ENCODE peak calls at places on chromosomes 7 and 10, in nine cellular contexts. H, O, S, F, I, E, W, P and Y are unnamed samples. For H3K4me1, the result is how much of the 10 kb centered on the place peaks cover.

GRCh38 chr10:14540611-14541010 is 209.9 kb upstream of the FRMD4A start:
- DNase-seq in H (no peak), O (no peak), S (no peak), F (no peak), I (no peak), E (no peak), W (no peak), P (no peak), Y (no peak)

GRCh38 chr7:84354030-84354429 is 159.4 kb upstream of the SEMA3A start:
- DNase-seq in H (no peak), O (no peak), S (no peak), F (no peak), I (no peak), E (no peak), W (no peak), P (no peak), Y (no peak)

GRCh38 chr10:36066850-36067249 is 424.8 kb upstream of the FZD8 start:
- DNase-seq in H (no peak), O (no peak), S (no peak), F (no peak), I (no peak), E (no peak), W (no peak), P (no peak), Y (no peak)

GRCh38 chr10:94125856-94126255 is 132.1 kb downstream of the PLCE1 start:
- DNase-seq in H (no peak), O (no peak), S (no peak), F (no peak), I (no peak), E (no peak), W (peak), P (no peak), Y (no peak)

GRCh38 chr7:120700806-120701205 is 157.1 kb downstream of the TSPAN12 start:
- DNase-seq in H (no peak), O (no peak), S (no peak), F (no peak), I (no peak), E (no peak), W (no peak), P (no peak), Y (no peak)

GRCh38 chr7:4307645-4308590 is 374.2 kb upstream of the FOXK1 start:
- DNase-seq in H (no peak), O (no peak), S (no peak), F (no peak), I (no peak), E (no peak), W (no peak), P (no peak), Y (no peak)

GRCh38 chr7:131212114-131212513 is 115.6 kb upstream of the MKLN1 start:
- DNase-seq in H (no peak), O (no peak), S (no peak), F (no peak), I (no peak), E (no peak), W (peak), P (no peak), Y (no peak)

GRCh38 chr10:92832121-92832520 is 16.2 kb upstream of the EXOC6 start:
- DNase-seq in H (no peak), O (no peak), S (no peak), F (no peak), I (no peak), E (no peak), W (no peak), P (no peak), Y (no peak)

GRCh38 chr10:98576096-98576495 is 129.4 kb upstream of the HPS1 start:
- DNase-seq in H (no peak), O (no peak), S (no peak), F (no peak), I (no peak), E (no peak), W (no peak), P (no peak), Y (no peak)

GRCh38 chr7:115941703-115942268 is 88.8 kb downstream of the TFEC start:
- DNase-seq in H (no peak), O (no peak), S (no peak), F (no peak), I (no peak), E (no peak), W (peak), P (no peak), Y (no peak)

GRCh38 chr7:147432068-147432467 is 1158.5 kb upstream of the C7orf33 start:
- DNase-seq in H (no peak), O (no peak), S (no peak), F (no peak), I (no peak), E (no peak), W (peak), P (no peak), Y (no peak)

GRCh38 chr10:23419201-23419600 is 19.7 kb upstream of the OTUD1 start:
- DNase-seq in H (no peak), O (no peak), S (no peak), F (no peak), I (no peak), E (no peak), W (no peak), P (no peak), Y (no peak)

GRCh38 chr7:16758634-16759602 is 5.4 kb downstream of the TSPAN13 start:
- DNase-seq in H (no peak), O (no peak), S (no peak), F (no peak), I (no peak), E (no peak), W (no peak), P (no peak), Y (no peak)

GRCh38 chr10:35456175-35456574 is 119.9 kb downstream of the CCNY start:
- DNase-seq in H (no peak), O (no peak), S (no peak), F (no peak), I (no peak), E (no peak), W (no peak), P (no peak), Y (no peak)

GRCh38 chr7:128404826-128405344 is 4.9 kb downstream of the IMPDH1 start:
- DNase-seq in H (no peak), O (no peak), S (no peak), F (no peak), I (no peak), E (no peak), W (peak), P (no peak), Y (no peak)

GRCh38 chr10:127441350-127442219 is 107.5 kb upstream of the NPS start:
- DNase-seq in H (no peak), O (no peak), S (no peak), F (no peak), I (peak), E (no peak), W (no peak), P (no peak), Y (no peak)

GRCh38 chr7:74299401-74299800 is 10.2 kb downstream of the CLIP2 start:
- DNase-seq in H (no peak), O (no peak), S (no peak), F (no peak), I (no peak), E (no peak), W (no peak), P (no peak), Y (no peak)

DNA sequence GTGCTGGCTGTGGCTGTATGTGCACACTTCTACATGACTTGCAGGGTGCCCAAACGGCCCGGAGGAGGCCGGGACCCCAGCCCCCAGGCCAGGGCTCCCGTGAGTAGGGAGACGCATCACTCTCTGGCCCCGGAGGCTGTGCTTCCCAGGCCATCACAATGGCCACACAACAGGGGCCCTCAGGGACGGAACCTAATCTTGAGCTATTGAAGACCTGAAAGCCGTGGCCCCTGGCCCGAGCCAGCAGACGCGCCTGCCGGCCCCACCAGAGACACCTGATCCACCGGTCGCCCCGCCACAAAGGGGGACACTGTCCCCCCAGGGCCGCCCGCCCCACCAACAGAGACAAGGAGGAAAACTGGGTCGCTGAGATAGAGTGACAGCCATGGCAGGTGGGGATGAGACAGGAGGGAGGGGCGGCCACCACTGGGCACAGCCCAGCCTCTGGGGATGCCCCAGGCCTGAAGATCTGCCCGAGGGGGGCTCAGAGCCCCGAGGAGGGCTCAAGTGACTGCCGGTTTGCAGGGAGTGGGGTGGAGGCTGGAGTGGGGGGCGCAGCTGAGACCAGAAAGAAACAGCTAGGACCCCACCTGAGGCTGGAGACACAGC is 10.2 kb upstream of the LFNG start:
- DNase-seq in H (no peak), O (no peak), S (no peak), F (no peak), I (no peak), E (no peak), W (no peak), P (no peak), Y (no peak)
- TF ChIP-seq CTCF in H (no peak), O (no peak), S (no peak), F (no peak), I (no peak), E (no peak), W (no peak), P (no peak), Y (no peak)

GRCh38 chr10:11180228-11180627 is 162.6 kb downstream of the CELF2 start:
- DNase-seq in H (no peak), O (peak), S (no peak), F (no peak), I (no peak), E (no peak), W (no peak), P (peak), Y (no peak)
- H3K4me1 ChIP-seq in H (under half), O (half or more), S (half or more), F (half or more), I (under half), E (under half), W (under half), P (half or more), Y (under half)

GRCh38 chr7:75914655-75915415 is at the start of gene POR:
- DNase-seq in H (peak), O (peak), S (peak), F (peak), I (peak), E (peak), W (peak), P (peak), Y (peak)
- TF ChIP-seq CTCF in H (peak), O (peak), S (no peak), F (peak), I (no peak), E (no peak), W (no peak), P (peak), Y (peak)

DNA sequence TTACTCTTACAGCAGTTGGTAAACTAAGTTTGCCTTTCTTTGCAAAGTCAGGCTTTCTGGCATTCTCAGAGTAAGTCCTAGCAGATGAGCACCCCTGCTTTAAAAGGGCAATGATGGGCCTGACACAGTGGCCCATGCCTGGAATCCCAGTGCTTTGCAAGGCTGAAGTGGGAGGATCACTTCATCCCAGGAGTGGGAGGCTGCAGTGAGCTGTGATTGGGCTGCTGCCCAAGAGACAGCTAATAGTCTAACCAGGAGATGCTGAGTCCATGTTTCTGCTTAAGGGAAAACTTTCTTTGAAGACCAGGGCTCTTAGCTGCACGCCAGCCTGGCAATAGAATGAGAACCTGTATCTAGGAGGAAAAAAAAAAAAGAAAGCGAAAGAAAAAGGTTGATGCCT is 100.2 kb upstream of the MPP7 start:
- DNase-seq in H (no peak), O (no peak), S (no peak), F (no peak), I (no peak), E (no peak), W (peak), P (no peak), Y (no peak)
- H3K4me1 ChIP-seq in H (under half), O (under half), S (under half), F (under half), I (under half), E (under half), W (under half), P (under half), Y (under half)

GRCh38 chr7:98241674-98242241 is 10.3 kb downstream of the TECPR1 start:
- DNase-seq in H (no peak), O (no peak), S (no peak), F (no peak), I (no peak), E (no peak), W (no peak), P (no peak), Y (no peak)

GRCh38 chr7:98238976-98239375 is 13.1 kb downstream of the TECPR1 start:
- DNase-seq in H (no peak), O (no peak), S (no peak), F (no peak), I (no peak), E (no peak), W (peak), P (no peak), Y (no peak)

GRCh38 chr7:98242342-98242741 is 9.7 kb downstream of the TECPR1 start:
- DNase-seq in H (no peak), O (no peak), S (no peak), F (no peak), I (no peak), E (no peak), W (no peak), P (no peak), Y (no peak)

GRCh38 chr7:98242934-98243333 is 9.1 kb downstream of the TECPR1 start:
- DNase-seq in H (no peak), O (no peak), S (no peak), F (no peak), I (no peak), E (no peak), W (no peak), P (no peak), Y (no peak)

DNA sequence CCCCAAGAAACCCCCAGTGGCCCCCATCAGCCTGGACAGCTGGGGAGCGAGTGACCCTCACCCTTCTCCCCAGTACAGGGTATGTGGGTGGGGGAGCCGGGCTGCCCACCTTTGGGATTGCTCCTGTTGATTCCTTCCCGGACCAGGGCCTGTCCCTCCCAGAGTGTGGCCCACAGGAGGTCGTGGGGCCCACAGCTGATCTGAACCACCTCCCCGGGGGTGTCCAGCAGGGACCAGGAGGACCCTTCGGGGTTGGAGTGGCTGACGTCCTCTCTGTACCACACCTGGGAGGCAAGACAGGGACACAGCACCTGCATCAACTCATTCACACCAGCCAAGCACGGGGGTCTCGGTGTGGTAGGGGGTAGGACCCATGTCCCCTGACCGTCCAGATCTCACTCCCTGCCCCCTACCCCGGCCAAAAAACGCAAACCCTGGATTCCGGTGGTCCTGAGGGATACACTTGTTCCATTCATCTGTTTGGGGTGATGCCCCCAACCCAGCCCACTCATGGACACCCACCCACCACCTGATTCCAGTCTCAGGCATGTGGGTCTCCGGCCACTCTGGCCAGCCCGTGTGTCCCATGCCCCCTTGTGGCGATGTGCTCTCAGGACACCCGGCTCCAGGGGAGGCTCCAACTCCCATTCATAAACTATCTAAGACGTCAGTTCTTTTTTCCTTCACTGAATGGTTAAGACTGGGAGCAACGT is 10.9 kb downstream of the TECPR1 start:
- DNase-seq in H (no peak), O (no peak), S (no peak), F (no peak), I (no peak), E (peak), W (peak), P (peak), Y (no peak)
- TF ChIP-seq CTCF in H (peak), O (peak), S (peak), F (peak), I (peak), E (peak), W (peak), P (peak), Y (peak)